ENCODE peak calls at places on chromosomes 11 and 22, in eight cellular contexts. R, Y, P, I, X, D, N and G are unnamed samples. For H3K4me1, the result is how much of the 10 kb centered on the place peaks cover.

GRCh38 chr22:38218661-38219331 is 17.0 kb downstream of the MAFF start:
- DNase-seq in Y (peak), N (no peak), D (peak), P (no peak), R (peak), I (peak), X (no peak), G (peak)

GRCh38 chr11:34214961-34215805 is 109.8 kb downstream of the NAT10 start:
- DNase-seq in D (no peak), Y (no peak), N (no peak), R (peak), I (peak), X (no peak), P (no peak), G (no peak)

GRCh38 chr11:81987829-81988472 is 745.7 kb downstream of the FAM181B start:
- DNase-seq in R (no peak), N (peak), I (no peak), P (no peak), X (no peak), Y (no peak), D (no peak), G (no peak)

GRCh38 chr11:93537022-93537421 is 6.2 kb downstream of the SMCO4 start:
- DNase-seq in Y (no peak), D (no peak), X (no peak), I (no peak), R (no peak), P (no peak), N (no peak), G (no peak)

GRCh38 chr22:44540756-44541670 is 43.0 kb upstream of the RTL6 start:
- DNase-seq in I (no peak), D (no peak), Y (no peak), P (no peak), N (no peak), X (no peak), R (no peak), G (no peak)

GRCh38 chr11:22633354-22633902 is 7.8 kb upstream of the FANCF start:
- DNase-seq in Y (no peak), P (no peak), D (no peak), N (no peak), X (no peak), R (no peak), I (no peak), G (peak)

GRCh38 chr11:9320047-9320446 is 5.7 kb upstream of the TMEM41B start:
- DNase-seq in X (no peak), Y (no peak), I (no peak), N (no peak), P (peak), D (no peak), R (no peak), G (no peak)

GRCh38 chr11:3786781-3787428 is 10.4 kb downstream of the NUP98 start:
- DNase-seq in R (no peak), P (no peak), X (no peak), I (no peak), Y (no peak), N (no peak), D (peak), G (no peak)

GRCh38 chr22:46894081-46894671 is 131.7 kb downstream of the TBC1D22A start:
- DNase-seq in X (peak), R (no peak), N (no peak), D (no peak), Y (no peak), I (no peak), P (no peak), G (no peak)

GRCh38 chr11:128026596-128026995 is 560.8 kb downstream of the ETS1 start:
- DNase-seq in Y (no peak), I (no peak), R (no peak), P (no peak), D (peak), N (no peak), X (no peak), G (no peak)

GRCh38 chr11:94537051-94537600 is 6.6 kb upstream of the FUT4 start:
- DNase-seq in R (no peak), Y (no peak), I (no peak), D (no peak), X (no peak), P (no peak), N (no peak), G (no peak)

GRCh38 chr22:20427104-20427944 is 10.3 kb downstream of the SCARF2 start:
- DNase-seq in R (no peak), I (no peak), N (no peak), X (no peak), D (no peak), Y (no peak), P (no peak), G (no peak)

GRCh38 chr11:7892059-7892699 is 38.9 kb downstream of the OR10A6 start:
- DNase-seq in R (no peak), Y (no peak), I (no peak), X (no peak), P (no peak), N (no peak), D (peak), G (no peak)

GRCh38 chr11:96082002-96082899 is 158.3 kb upstream of the MTMR2 start:
- DNase-seq in X (peak), D (peak), I (no peak), N (no peak), Y (no peak), P (peak), R (no peak), G (peak)

GRCh38 chr11:16293204-16293681 is 63.1 kb downstream of the SOX6 start:
- DNase-seq in N (no peak), D (no peak), R (no peak), P (peak), X (no peak), Y (no peak), I (no peak), G (no peak)

GRCh38 chr22:43090130-43090789 is 1.1 kb upstream of the TTLL1 start:
- DNase-seq in D (peak), I (peak), R (peak), Y (no peak), N (peak), X (peak), P (peak), G (peak)

GRCh38 chr11:35402751-35403454 is 16.5 kb downstream of the SLC1A2 start:
- DNase-seq in R (no peak), D (no peak), X (no peak), N (no peak), P (no peak), I (no peak), Y (no peak), G (no peak)

GRCh38 chr11:126347751-126348628 is 7.5 kb upstream of the ST3GAL4 start:
- DNase-seq in R (no peak), P (no peak), Y (no peak), I (no peak), X (no peak), D (no peak), N (no peak), G (peak)
- TF ChIP-seq MAX in R (no peak), P (no peak), Y (no peak), I (no peak), X (no peak), D (no peak), N (no peak), G (no peak)

GRCh38 chr11:77400775-77401469 is 73.0 kb downstream of the PAK1 start:
- DNase-seq in Y (no peak), X (no peak), I (no peak), N (no peak), R (no peak), D (no peak), P (no peak), G (no peak)
- H3K4me1 ChIP-seq in Y (under half), X (under half), I (under half), N (under half), R (under half), D (under half), P (under half), G (under half)

DNA sequence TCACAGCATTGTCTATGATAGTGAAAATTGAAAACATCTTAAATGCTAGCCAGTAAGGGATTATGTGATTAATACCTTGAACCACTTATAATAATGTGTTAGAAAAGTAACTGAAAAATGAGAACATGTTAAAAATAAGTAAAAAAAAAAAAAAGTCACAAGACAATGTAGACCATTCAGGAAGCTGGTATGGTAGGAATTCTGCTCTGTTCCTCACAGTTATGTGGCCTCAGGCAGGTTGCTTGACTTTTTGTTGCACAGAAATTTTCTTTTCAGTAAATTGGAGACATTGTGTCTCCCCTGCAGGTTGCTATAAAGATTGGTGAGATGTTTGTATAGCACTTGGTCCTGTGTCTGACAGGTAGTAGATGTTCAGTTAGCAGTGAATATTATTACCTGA is 17.3 kb upstream of the PLET1 start:
- DNase-seq in N (no peak), P (no peak), X (no peak), R (no peak), D (no peak), I (no peak), Y (no peak), G (peak)
- TF ChIP-seq MAX in N (no peak), P (no peak), X (no peak), R (no peak), D (no peak), I (no peak), Y (no peak), G (no peak)

GRCh38 chr11:70167723-70168404 is 35.2 kb upstream of the FADD start:
- DNase-seq in I (no peak), D (no peak), X (no peak), R (no peak), N (no peak), Y (no peak), P (no peak), G (no peak)
- H3K4me1 ChIP-seq in I (under half), D (under half), X (under half), R (under half), N (under half), Y (under half), P (under half), G (under half)

GRCh38 chr11:133065847-133066485 is 466.3 kb downstream of the OPCML start:
- DNase-seq in Y (no peak), P (no peak), X (no peak), D (no peak), I (no peak), N (no peak), R (no peak), G (no peak)

GRCh38 chr11:133064961-133065360 is 467.3 kb downstream of the OPCML start:
- DNase-seq in I (no peak), R (no peak), X (no peak), N (no peak), P (no peak), Y (no peak), D (no peak), G (no peak)

GRCh38 chr11:133058501-133058900 is 473.8 kb downstream of the OPCML start:
- DNase-seq in I (no peak), X (no peak), R (no peak), N (no peak), P (no peak), D (no peak), Y (no peak), G (no peak)

GRCh38 chr11:133070053-133070713 is 462.1 kb downstream of the OPCML start:
- DNase-seq in R (no peak), X (no peak), N (no peak), D (no peak), Y (no peak), P (no peak), I (no peak), G (no peak)

DNA sequence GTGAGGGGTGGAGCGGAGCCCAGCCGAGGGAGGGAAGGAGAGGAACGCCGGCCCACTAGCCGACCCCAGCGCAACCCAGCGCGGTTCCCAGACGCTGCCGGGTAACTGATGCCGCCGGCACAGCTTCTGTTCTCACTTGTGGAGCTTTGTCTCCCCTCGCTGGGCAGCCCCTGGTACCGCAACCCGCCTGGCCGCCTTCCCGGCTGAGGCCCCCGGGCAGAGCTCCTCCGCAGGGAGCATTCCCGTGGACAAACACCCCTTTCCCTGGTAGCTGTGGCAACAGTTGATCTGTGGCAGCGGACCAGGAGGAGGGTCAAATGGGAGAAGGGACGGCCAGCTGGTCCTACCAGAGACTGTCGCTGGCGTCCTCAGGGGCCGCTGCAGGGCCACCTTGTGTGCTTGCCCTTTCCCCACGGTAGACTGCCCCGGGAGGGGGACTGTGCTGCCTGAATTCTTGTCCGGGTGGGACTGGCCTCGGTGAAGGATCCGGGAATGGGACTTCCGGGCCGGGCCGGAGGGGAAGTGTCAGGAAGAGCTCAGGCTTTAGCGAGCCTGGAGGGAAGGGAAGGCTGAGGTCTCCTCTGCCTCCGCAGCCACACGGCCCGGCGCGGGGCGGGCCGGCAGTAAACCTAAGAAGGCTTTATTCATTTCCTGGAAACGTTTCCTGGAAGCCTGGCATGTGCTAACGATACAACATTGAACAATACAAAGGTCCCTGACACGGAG is 468.0 kb downstream of the OPCML start:
- DNase-seq in R (peak), I (no peak), Y (peak), N (no peak), D (peak), X (peak), P (peak), G (peak)
- TF ChIP-seq MAX in R (no peak), I (no peak), Y (peak), N (no peak), D (no peak), X (no peak), P (no peak), G (no peak)

DNA sequence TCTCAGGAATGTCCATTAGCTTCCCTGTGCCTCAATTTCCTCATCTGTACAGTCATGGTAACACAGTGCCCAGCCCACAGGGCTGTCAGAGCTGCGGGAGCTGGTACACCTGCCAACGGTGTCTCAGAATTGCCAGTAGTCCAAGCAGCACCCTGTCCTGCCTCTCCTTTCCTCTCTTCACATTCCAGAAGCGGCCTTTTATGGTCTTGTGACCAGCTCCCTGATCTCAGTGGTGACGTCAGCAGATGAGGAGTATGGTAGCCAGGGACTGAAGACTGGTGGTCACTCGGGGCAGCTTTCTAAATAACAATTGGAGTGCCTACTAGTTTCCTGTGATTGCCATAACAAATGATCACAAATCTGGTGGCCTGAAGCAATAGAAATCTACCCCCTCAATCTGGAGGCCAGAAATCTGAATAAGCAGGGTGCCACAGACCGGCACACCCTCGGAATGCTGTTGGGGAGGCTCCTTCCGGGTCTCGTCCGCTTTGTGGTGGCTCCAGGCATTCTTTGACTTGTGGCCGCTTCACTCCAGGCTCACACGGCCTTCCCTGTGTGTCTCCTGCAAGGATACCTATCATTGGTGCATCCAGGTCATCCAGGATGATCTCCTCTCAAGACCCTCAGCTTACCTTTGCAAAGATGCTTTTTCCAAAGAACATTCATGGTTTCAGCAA is 2.1 kb downstream of the FADD start:
- DNase-seq in Y (no peak), X (no peak), I (no peak), N (no peak), D (no peak), R (no peak), P (no peak), G (no peak)
- H3K4me1 ChIP-seq in Y (under half), X (under half), I (under half), N (under half), D (under half), R (under half), P (under half), G (under half)